ENCODE peak calls at places on chromosomes 16 and 17, in four cellular contexts. One of them, this sample, is unnamed.

GRCh38 chr16:35102780-35103403 is 1643.5 kb downstream of the TP53TG3F start:
- DNase-seq in K562: peak
- DNase-seq in HepG2: peak
- DNase-seq in WTC11: no peak
- DNase-seq in this sample: peak

GRCh38 chr16:84628226-84628731 is 10.4 kb upstream of the COTL1 start:
- DNase-seq in HepG2: no peak
- DNase-seq in WTC11: no peak
- DNase-seq in K562: no peak
- DNase-seq in this sample: no peak

GRCh38 chr17:64984776-64985521 is 65.7 kb upstream of the LRRC37A3 start:
- DNase-seq in HepG2: peak
- DNase-seq in K562: no peak
- DNase-seq in WTC11: no peak
- DNase-seq in this sample: no peak

GRCh38 chr17:55062921-55063320 is 94.4 kb downstream of the STXBP4 start:
- DNase-seq in WTC11: no peak
- DNase-seq in K562: no peak
- DNase-seq in HepG2: no peak
- DNase-seq in this sample: no peak

GRCh38 chr16:89060207-89060794 is 33.4 kb upstream of the ACSF3 start:
- DNase-seq in HepG2: no peak
- DNase-seq in K562: no peak
- DNase-seq in WTC11: no peak
- DNase-seq in this sample: no peak

GRCh38 chr17:78313735-78314648 is 45.9 kb downstream of the SOCS3 start:
- DNase-seq in WTC11: peak
- DNase-seq in K562: peak
- DNase-seq in HepG2: peak
- DNase-seq in this sample: peak

GRCh38 chr17:10063730-10064221 is 134.6 kb downstream of the GAS7 start:
- DNase-seq in K562: no peak
- DNase-seq in WTC11: no peak
- DNase-seq in HepG2: no peak
- DNase-seq in this sample: no peak

GRCh38 chr16:19119564-19119963 is 5.8 kb downstream of the ITPRIPL2 start:
- DNase-seq in WTC11: no peak
- DNase-seq in HepG2: no peak
- DNase-seq in K562: no peak
- DNase-seq in this sample: no peak

GRCh38 chr17:68290268-68290954 is 516 bp downstream of the SLC16A6 start:
- DNase-seq in K562: no peak
- DNase-seq in WTC11: peak
- DNase-seq in HepG2: no peak
- DNase-seq in this sample: peak

GRCh38 chr17:15233971-15234370 is 31.2 kb downstream of the PMP22 start:
- DNase-seq in WTC11: no peak
- DNase-seq in K562: no peak
- DNase-seq in HepG2: no peak
- DNase-seq in this sample: no peak

GRCh38 chr17:82517230-82517865 is 2.2 kb upstream of the FOXK2 start:
- DNase-seq in K562: no peak
- DNase-seq in HepG2: peak
- DNase-seq in WTC11: no peak
- DNase-seq in this sample: no peak

GRCh38 chr16:78993342-78993741 is 607.2 kb downstream of the MAF start:
- DNase-seq in K562: peak
- DNase-seq in HepG2: no peak
- DNase-seq in WTC11: no peak
- DNase-seq in this sample: peak

GRCh38 chr16:20883554-20884239 is 16.5 kb downstream of the DCUN1D3 start:
- DNase-seq in K562: no peak
- DNase-seq in WTC11: no peak
- DNase-seq in HepG2: no peak
- DNase-seq in this sample: no peak

GRCh38 chr17:7215136-7215638 is 4.4 kb downstream of the DLG4 start:
- DNase-seq in K562: no peak
- DNase-seq in HepG2: peak
- DNase-seq in WTC11: no peak
- DNase-seq in this sample: no peak

GRCh38 chr17:33049781-33050414 is 58.3 kb downstream of the SPACA3 start:
- DNase-seq in WTC11: peak
- DNase-seq in K562: peak
- DNase-seq in HepG2: peak
- DNase-seq in this sample: peak

GRCh38 chr16:11303405-11304138 is 22.4 kb upstream of the PRM1 start:
- DNase-seq in K562: no peak
- DNase-seq in HepG2: no peak
- DNase-seq in WTC11: no peak
- DNase-seq in this sample: no peak

GRCh38 chr16:49663081-49664057 is 192.5 kb downstream of the ZNF423 start:
- DNase-seq in K562: no peak
- DNase-seq in HepG2: no peak
- DNase-seq in WTC11: no peak
- DNase-seq in this sample: no peak

GRCh38 chr16:47026492-47026891 is 53.0 kb upstream of the DNAJA2 start:
- DNase-seq in K562: no peak
- DNase-seq in HepG2: no peak
- DNase-seq in WTC11: no peak
- DNase-seq in this sample: no peak

GRCh38 chr17:5770556-5771270 is 186.4 kb upstream of the NLRP1 start:
- DNase-seq in K562: no peak
- DNase-seq in WTC11: peak
- DNase-seq in HepG2: no peak
- DNase-seq in this sample: no peak

GRCh38 chr17:58960068-58960467 is 146.6 kb downstream of the TRIM37 start:
- DNase-seq in HepG2: peak
- DNase-seq in K562: no peak
- DNase-seq in WTC11: no peak
- DNase-seq in this sample: peak

GRCh38 chr17:38797091-38797490 is 2.3 kb downstream of the PIP4K2B start:
- DNase-seq in WTC11: no peak
- DNase-seq in HepG2: no peak
- DNase-seq in K562: no peak
- DNase-seq in this sample: no peak

GRCh38 chr17:38794221-38794620 is 5.1 kb downstream of the PIP4K2B start:
- DNase-seq in WTC11: no peak
- DNase-seq in HepG2: no peak
- DNase-seq in K562: no peak
- DNase-seq in this sample: no peak

GRCh38 chr17:38798614-38799500 is 499 bp downstream of the PIP4K2B start:
- DNase-seq in K562: peak
- DNase-seq in HepG2: peak
- DNase-seq in WTC11: no peak
- DNase-seq in this sample: peak

GRCh38 chr17:38797828-38798227 is 1.5 kb downstream of the PIP4K2B start:
- DNase-seq in K562: no peak
- DNase-seq in WTC11: no peak
- DNase-seq in HepG2: no peak
- DNase-seq in this sample: no peak

GRCh38 chr17:38796451-38796850 is 2.9 kb downstream of the PIP4K2B start:
- DNase-seq in WTC11: no peak
- DNase-seq in HepG2: no peak
- DNase-seq in K562: no peak
- DNase-seq in this sample: no peak
- TF ChIP-seq ELF4 in WTC11: no peak
- TF ChIP-seq ELF4 in HepG2: no peak
- TF ChIP-seq ELF4 in K562: no peak
- TF ChIP-seq ELF4 in this sample: no peak

GRCh38 chr16:69820926-69821541 is 58.9 kb downstream of the WWP2 start:
- DNase-seq in WTC11: no peak
- DNase-seq in K562: no peak
- DNase-seq in HepG2: peak
- DNase-seq in this sample: no peak
- TF ChIP-seq ELF4 in WTC11: no peak
- TF ChIP-seq ELF4 in K562: no peak
- TF ChIP-seq ELF4 in HepG2: no peak
- TF ChIP-seq ELF4 in this sample: no peak

GRCh38 chr17:60630352-60630751 is 30.4 kb downstream of the PPM1D start:
- DNase-seq in HepG2: no peak
- DNase-seq in WTC11: no peak
- DNase-seq in K562: no peak
- DNase-seq in this sample: no peak
- TF ChIP-seq ELF4 in HepG2: no peak
- TF ChIP-seq ELF4 in WTC11: no peak
- TF ChIP-seq ELF4 in K562: no peak
- TF ChIP-seq ELF4 in this sample: no peak

DNA sequence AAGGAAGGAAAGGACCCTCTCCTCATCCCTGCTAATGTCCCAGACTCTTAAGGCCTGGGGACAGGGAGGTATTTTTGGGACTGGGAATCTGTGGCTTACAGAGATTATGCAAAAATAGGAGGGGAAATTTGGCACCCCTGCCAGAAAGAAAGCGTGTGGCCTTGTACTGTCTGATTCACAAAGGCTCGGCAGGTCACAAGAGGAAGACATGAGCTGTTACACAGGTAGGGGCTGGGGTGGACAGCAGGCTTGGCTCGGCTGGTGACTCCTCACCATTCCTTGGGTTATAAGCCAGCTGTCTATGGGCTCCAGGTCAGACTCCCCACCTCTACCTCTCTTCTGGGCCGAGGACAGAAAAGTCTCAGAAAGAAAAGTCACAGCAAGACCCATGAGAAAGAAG is 20.7 kb upstream of the SREBF1 start:
- DNase-seq in HepG2: no peak
- DNase-seq in WTC11: no peak
- DNase-seq in K562: no peak
- DNase-seq in this sample: no peak
- TF ChIP-seq ELF4 in HepG2: no peak
- TF ChIP-seq ELF4 in WTC11: no peak
- TF ChIP-seq ELF4 in K562: no peak
- TF ChIP-seq ELF4 in this sample: no peak